ENCODE peak calls at places on chromosomes 16 and 17, in five cellular contexts. One of them, this sample, is unnamed.

GRCh38 chr16:56769674-56770073 is 39.7 kb downstream of the NUP93 start:
- DNase-seq in HEK293T: no peak
- DNase-seq in SK-N-SH: no peak
- DNase-seq in HepG2: no peak
- DNase-seq in K562: no peak
- DNase-seq in this sample: no peak

GRCh38 chr17:38451840-38452529 is 23.7 kb downstream of the ARHGAP23 start:
- DNase-seq in HEK293T: no peak
- DNase-seq in SK-N-SH: no peak
- DNase-seq in HepG2: no peak
- DNase-seq in K562: peak
- DNase-seq in this sample: no peak

GRCh38 chr16:17335826-17336492 is 134.8 kb downstream of the XYLT1 start:
- DNase-seq in HEK293T: no peak
- DNase-seq in SK-N-SH: no peak
- DNase-seq in HepG2: no peak
- DNase-seq in K562: no peak
- DNase-seq in this sample: no peak

GRCh38 chr16:22296225-22297113 is 740 bp upstream of the POLR3E start:
- DNase-seq in HEK293T: no peak
- DNase-seq in SK-N-SH: no peak
- DNase-seq in HepG2: peak
- DNase-seq in K562: peak
- DNase-seq in this sample: peak

GRCh38 chr17:74569392-74570003 is 2.2 kb upstream of the CD300H start:
- DNase-seq in HEK293T: no peak
- DNase-seq in SK-N-SH: no peak
- DNase-seq in HepG2: no peak
- DNase-seq in K562: peak
- DNase-seq in this sample: no peak

GRCh38 chr17:67568961-67569360 is 148.8 kb upstream of the NOL11 start:
- DNase-seq in HEK293T: no peak
- DNase-seq in SK-N-SH: no peak
- DNase-seq in HepG2: no peak
- DNase-seq in K562: no peak
- DNase-seq in this sample: no peak

GRCh38 chr17:10126554-10127493 is 71.6 kb downstream of the GAS7 start:
- DNase-seq in HEK293T: no peak
- DNase-seq in SK-N-SH: peak
- DNase-seq in HepG2: no peak
- DNase-seq in K562: no peak
- DNase-seq in this sample: no peak

GRCh38 chr17:68382582-68383085 is 74.7 kb downstream of the WIPI1 start:
- DNase-seq in HEK293T: no peak
- DNase-seq in SK-N-SH: no peak
- DNase-seq in HepG2: no peak
- DNase-seq in K562: no peak
- DNase-seq in this sample: no peak

GRCh38 chr16:10325783-10326543 is 59.9 kb upstream of the ATF7IP2 start:
- DNase-seq in HEK293T: no peak
- DNase-seq in SK-N-SH: no peak
- DNase-seq in HepG2: no peak
- DNase-seq in K562: peak
- DNase-seq in this sample: no peak

GRCh38 chr17:27861979-27862378 is 31.2 kb downstream of the LYRM9 start:
- DNase-seq in HEK293T: no peak
- DNase-seq in SK-N-SH: no peak
- DNase-seq in HepG2: peak
- DNase-seq in K562: no peak
- DNase-seq in this sample: no peak

GRCh38 chr17:75645889-75646625 is 12.8 kb downstream of the SMIM5 start:
- DNase-seq in HEK293T: no peak
- DNase-seq in SK-N-SH: peak
- DNase-seq in HepG2: peak
- DNase-seq in K562: no peak
- DNase-seq in this sample: peak

GRCh38 chr17:31537558-31537957 is 146.1 kb downstream of the RAB11FIP4 start:
- DNase-seq in HEK293T: no peak
- DNase-seq in SK-N-SH: no peak
- DNase-seq in HepG2: no peak
- DNase-seq in K562: no peak
- DNase-seq in this sample: no peak

GRCh38 chr16:55543470-55543869 is 23.0 kb upstream of the CAPNS2 start:
- DNase-seq in HEK293T: no peak
- DNase-seq in SK-N-SH: peak
- DNase-seq in HepG2: peak
- DNase-seq in K562: peak
- DNase-seq in this sample: no peak

GRCh38 chr17:29825604-29826003 is 104.4 kb downstream of the SSH2 start:
- DNase-seq in HEK293T: no peak
- DNase-seq in SK-N-SH: no peak
- DNase-seq in HepG2: peak
- DNase-seq in K562: no peak
- DNase-seq in this sample: no peak

GRCh38 chr17:21360048-21360447 is 16.1 kb upstream of the KCNJ12 start:
- DNase-seq in HEK293T: no peak
- DNase-seq in SK-N-SH: no peak
- DNase-seq in HepG2: no peak
- DNase-seq in K562: no peak
- DNase-seq in this sample: no peak

GRCh38 chr17:6947745-6948144 is 48.1 kb upstream of the ALOX12 start:
- DNase-seq in HEK293T: no peak
- DNase-seq in SK-N-SH: no peak
- DNase-seq in HepG2: no peak
- DNase-seq in K562: no peak
- DNase-seq in this sample: no peak

GRCh38 chr17:6948562-6948961 is 47.3 kb upstream of the ALOX12 start:
- DNase-seq in HEK293T: no peak
- DNase-seq in SK-N-SH: no peak
- DNase-seq in HepG2: no peak
- DNase-seq in K562: no peak
- DNase-seq in this sample: no peak

GRCh38 chr17:6953689-6954088 is 42.2 kb upstream of the ALOX12 start:
- DNase-seq in HEK293T: no peak
- DNase-seq in SK-N-SH: no peak
- DNase-seq in HepG2: no peak
- DNase-seq in K562: no peak
- DNase-seq in this sample: no peak

GRCh38 chr17:6948976-6949375 is 46.9 kb upstream of the ALOX12 start:
- DNase-seq in HEK293T: no peak
- DNase-seq in SK-N-SH: no peak
- DNase-seq in HepG2: no peak
- DNase-seq in K562: no peak
- DNase-seq in this sample: no peak
- TF ChIP-seq FOXM1 in HEK293T: no peak
- TF ChIP-seq FOXM1 in SK-N-SH: no peak
- TF ChIP-seq FOXM1 in HepG2: no peak
- TF ChIP-seq FOXM1 in K562: no peak
- TF ChIP-seq FOXM1 in this sample: no peak

GRCh38 chr16:59783191-59783590 is 1049.1 kb upstream of the GOT2 start:
- DNase-seq in HEK293T: no peak
- DNase-seq in SK-N-SH: no peak
- DNase-seq in HepG2: no peak
- DNase-seq in K562: no peak
- DNase-seq in this sample: no peak
- TF ChIP-seq FOXM1 in HEK293T: no peak
- TF ChIP-seq FOXM1 in SK-N-SH: no peak
- TF ChIP-seq FOXM1 in HepG2: no peak
- TF ChIP-seq FOXM1 in K562: no peak
- TF ChIP-seq FOXM1 in this sample: no peak

DNA sequence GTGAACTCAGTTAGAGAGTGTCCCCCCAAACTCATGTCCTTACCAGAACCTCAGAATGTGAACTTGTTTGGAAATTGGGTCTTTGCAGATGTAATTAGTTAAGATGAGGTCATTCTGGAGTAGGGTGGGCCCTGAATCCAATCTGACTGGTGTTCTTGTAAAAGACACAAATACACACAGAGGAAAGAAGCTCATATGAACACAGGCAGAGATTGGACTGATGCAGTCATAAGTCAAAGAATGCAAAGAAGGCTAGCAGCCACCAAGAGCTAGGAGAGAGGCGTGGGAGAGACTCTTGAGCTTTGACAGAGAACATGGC is 2.1 kb upstream of the NAGPA start:
- DNase-seq in HEK293T: no peak
- DNase-seq in SK-N-SH: no peak
- DNase-seq in HepG2: no peak
- DNase-seq in K562: no peak
- DNase-seq in this sample: no peak
- TF ChIP-seq FOXM1 in HEK293T: no peak
- TF ChIP-seq FOXM1 in SK-N-SH: no peak
- TF ChIP-seq FOXM1 in HepG2: no peak
- TF ChIP-seq FOXM1 in K562: no peak
- TF ChIP-seq FOXM1 in this sample: no peak

DNA sequence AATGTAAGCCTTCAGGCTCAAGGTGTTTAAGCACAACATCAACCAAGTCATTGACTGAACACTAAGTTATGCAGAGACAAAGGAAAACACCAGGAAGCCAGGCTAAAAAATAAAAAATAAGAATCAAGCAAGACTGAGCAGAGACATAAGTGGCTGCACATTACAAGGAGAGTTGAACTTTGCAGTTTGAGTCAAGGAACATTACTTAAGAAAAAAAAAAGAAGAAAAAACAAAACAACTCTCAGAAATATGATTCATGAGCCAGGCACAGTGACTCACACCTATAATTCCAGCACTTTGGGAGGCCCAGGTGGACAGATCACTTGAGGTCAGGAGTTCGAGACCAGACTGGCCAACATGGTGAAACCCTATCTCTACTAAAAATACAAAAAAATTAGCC is 168.1 kb downstream of the C16orf95 start:
- DNase-seq in HEK293T: no peak
- DNase-seq in SK-N-SH: no peak
- DNase-seq in HepG2: no peak
- DNase-seq in K562: no peak
- DNase-seq in this sample: no peak
- TF ChIP-seq FOXM1 in HEK293T: no peak
- TF ChIP-seq FOXM1 in SK-N-SH: no peak
- TF ChIP-seq FOXM1 in HepG2: no peak
- TF ChIP-seq FOXM1 in K562: no peak
- TF ChIP-seq FOXM1 in this sample: no peak

GRCh38 chr17:2095536-2095910 is 40.6 kb downstream of the HIC1 start:
- DNase-seq in HEK293T: no peak
- DNase-seq in SK-N-SH: no peak
- DNase-seq in HepG2: no peak
- DNase-seq in K562: no peak
- DNase-seq in this sample: no peak
- TF ChIP-seq FOXM1 in HEK293T: no peak
- TF ChIP-seq FOXM1 in SK-N-SH: no peak
- TF ChIP-seq FOXM1 in HepG2: no peak
- TF ChIP-seq FOXM1 in K562: no peak
- TF ChIP-seq FOXM1 in this sample: no peak

GRCh38 chr16:11674818-11675560 is 6.7 kb downstream of the SNN start:
- DNase-seq in HEK293T: no peak
- DNase-seq in SK-N-SH: no peak
- DNase-seq in HepG2: no peak
- DNase-seq in K562: no peak
- DNase-seq in this sample: no peak

GRCh38 chr16:11674001-11674817 is 6.0 kb downstream of the SNN start:
- DNase-seq in HEK293T: no peak
- DNase-seq in SK-N-SH: no peak
- DNase-seq in HepG2: no peak
- DNase-seq in K562: no peak
- DNase-seq in this sample: no peak

GRCh38 chr16:11671676-11672075 is 3.4 kb downstream of the SNN start:
- DNase-seq in HEK293T: no peak
- DNase-seq in SK-N-SH: no peak
- DNase-seq in HepG2: no peak
- DNase-seq in K562: no peak
- DNase-seq in this sample: no peak

GRCh38 chr16:11672206-11673090 is 4.2 kb downstream of the SNN start:
- DNase-seq in HEK293T: no peak
- DNase-seq in SK-N-SH: no peak
- DNase-seq in HepG2: no peak
- DNase-seq in K562: no peak
- DNase-seq in this sample: peak

GRCh38 chr16:11673091-11674000 is 5.1 kb downstream of the SNN start:
- DNase-seq in HEK293T: no peak
- DNase-seq in SK-N-SH: no peak
- DNase-seq in HepG2: no peak
- DNase-seq in K562: no peak
- DNase-seq in this sample: no peak
- TF ChIP-seq FOXM1 in HEK293T: no peak
- TF ChIP-seq FOXM1 in SK-N-SH: no peak
- TF ChIP-seq FOXM1 in HepG2: no peak
- TF ChIP-seq FOXM1 in K562: no peak
- TF ChIP-seq FOXM1 in this sample: no peak

This sample was measured in GM12878.